ENCODE peak calls at places on chromosomes 2 and 18, in nine cellular contexts. One of them, this sample, is unnamed.

GRCh38 chr2:179195146-179195545 is 69.5 kb downstream of the SESTD1 start:
- DNase-seq in stomach: no peak
- DNase-seq in endodermal cell: no peak
- DNase-seq in gastrocnemius medialis: no peak
- DNase-seq in A549: no peak
- DNase-seq in uterus: no peak
- DNase-seq in prostate gland: no peak
- DNase-seq in IMR-90: no peak
- DNase-seq in tibial nerve: no peak
- DNase-seq in this sample: no peak

GRCh38 chr2:2848198-2848597 is 517.1 kb upstream of the MYT1L start:
- DNase-seq in prostate gland: no peak
- DNase-seq in uterus: no peak
- DNase-seq in tibial nerve: no peak
- DNase-seq in endodermal cell: no peak
- DNase-seq in IMR-90: no peak
- DNase-seq in stomach: no peak
- DNase-seq in A549: no peak
- DNase-seq in gastrocnemius medialis: no peak
- DNase-seq in this sample: no peak

GRCh38 chr2:130755234-130756040 is at the start of gene AMER3:
- DNase-seq in endodermal cell: peak; percentile 91
- DNase-seq in prostate gland: no peak
- DNase-seq in gastrocnemius medialis: no peak
- DNase-seq in A549: no peak
- DNase-seq in uterus: no peak
- DNase-seq in tibial nerve: no peak
- DNase-seq in stomach: no peak
- DNase-seq in IMR-90: no peak
- DNase-seq in this sample: no peak

GRCh38 chr2:75920721-75921551 is 210.2 kb upstream of the GCFC2 start:
- DNase-seq in endodermal cell: no peak
- DNase-seq in stomach: no peak
- DNase-seq in prostate gland: no peak
- DNase-seq in uterus: no peak
- DNase-seq in IMR-90: no peak
- DNase-seq in A549: no peak
- DNase-seq in tibial nerve: no peak
- DNase-seq in gastrocnemius medialis: no peak
- DNase-seq in this sample: no peak

GRCh38 chr18:53115876-53116585 is 776.0 kb downstream of the DCC start:
- DNase-seq in uterus: no peak
- DNase-seq in endodermal cell: no peak
- DNase-seq in stomach: no peak
- DNase-seq in prostate gland: no peak
- DNase-seq in gastrocnemius medialis: no peak
- DNase-seq in tibial nerve: no peak
- DNase-seq in A549: no peak
- DNase-seq in IMR-90: no peak
- DNase-seq in this sample: no peak

GRCh38 chr2:143398701-143399260 is 269.6 kb downstream of the ARHGAP15 start:
- DNase-seq in A549: no peak
- DNase-seq in prostate gland: peak; percentile 10
- DNase-seq in gastrocnemius medialis: no peak
- DNase-seq in IMR-90: no peak
- DNase-seq in stomach: no peak
- DNase-seq in tibial nerve: no peak
- DNase-seq in uterus: no peak
- DNase-seq in endodermal cell: no peak
- DNase-seq in this sample: no peak

GRCh38 chr18:24189007-24189528 is 50.2 kb downstream of the CABYR start:
- DNase-seq in gastrocnemius medialis: no peak
- DNase-seq in IMR-90: peak; percentile 70
- DNase-seq in stomach: no peak
- DNase-seq in endodermal cell: no peak
- DNase-seq in tibial nerve: no peak
- DNase-seq in uterus: no peak
- DNase-seq in A549: no peak
- DNase-seq in prostate gland: no peak
- DNase-seq in this sample: no peak

GRCh38 chr2:237574894-237575868 is 8.8 kb downstream of the PRLH start:
- DNase-seq in tibial nerve: no peak
- DNase-seq in IMR-90: no peak
- DNase-seq in uterus: peak; percentile 60
- DNase-seq in gastrocnemius medialis: no peak
- DNase-seq in prostate gland: peak; percentile 39
- DNase-seq in stomach: peak; percentile 77
- DNase-seq in A549: no peak
- DNase-seq in endodermal cell: no peak
- DNase-seq in this sample: no peak

GRCh38 chr2:4995466-4995865 is 696.7 kb upstream of the SOX11 start:
- DNase-seq in tibial nerve: no peak
- DNase-seq in gastrocnemius medialis: no peak
- DNase-seq in uterus: no peak
- DNase-seq in prostate gland: no peak
- DNase-seq in IMR-90: no peak
- DNase-seq in stomach: no peak
- DNase-seq in A549: no peak
- DNase-seq in endodermal cell: no peak
- DNase-seq in this sample: no peak

GRCh38 chr2:121473502-121473901 is 57.2 kb upstream of the RNU4ATAC start:
- DNase-seq in tibial nerve: no peak
- DNase-seq in endodermal cell: no peak
- DNase-seq in prostate gland: no peak
- DNase-seq in stomach: no peak
- DNase-seq in A549: no peak
- DNase-seq in IMR-90: no peak
- DNase-seq in gastrocnemius medialis: no peak
- DNase-seq in uterus: no peak
- DNase-seq in this sample: no peak

GRCh38 chr2:121470917-121471316 is 59.8 kb upstream of the RNU4ATAC start:
- DNase-seq in uterus: no peak
- DNase-seq in tibial nerve: no peak
- DNase-seq in A549: no peak
- DNase-seq in prostate gland: no peak
- DNase-seq in stomach: no peak
- DNase-seq in IMR-90: no peak
- DNase-seq in endodermal cell: no peak
- DNase-seq in gastrocnemius medialis: no peak
- DNase-seq in this sample: no peak

GRCh38 chr2:121472465-121472993 is 58.2 kb upstream of the RNU4ATAC start:
- DNase-seq in IMR-90: no peak
- DNase-seq in gastrocnemius medialis: no peak
- DNase-seq in stomach: no peak
- DNase-seq in endodermal cell: peak; percentile 58
- DNase-seq in prostate gland: no peak
- DNase-seq in uterus: no peak
- DNase-seq in A549: no peak
- DNase-seq in tibial nerve: no peak
- DNase-seq in this sample: no peak

GRCh38 chr2:121469361-121469760 is 61.3 kb upstream of the RNU4ATAC start:
- DNase-seq in prostate gland: no peak
- DNase-seq in gastrocnemius medialis: no peak
- DNase-seq in A549: no peak
- DNase-seq in stomach: no peak
- DNase-seq in tibial nerve: no peak
- DNase-seq in IMR-90: no peak
- DNase-seq in uterus: no peak
- DNase-seq in endodermal cell: no peak
- DNase-seq in this sample: no peak

DNA sequence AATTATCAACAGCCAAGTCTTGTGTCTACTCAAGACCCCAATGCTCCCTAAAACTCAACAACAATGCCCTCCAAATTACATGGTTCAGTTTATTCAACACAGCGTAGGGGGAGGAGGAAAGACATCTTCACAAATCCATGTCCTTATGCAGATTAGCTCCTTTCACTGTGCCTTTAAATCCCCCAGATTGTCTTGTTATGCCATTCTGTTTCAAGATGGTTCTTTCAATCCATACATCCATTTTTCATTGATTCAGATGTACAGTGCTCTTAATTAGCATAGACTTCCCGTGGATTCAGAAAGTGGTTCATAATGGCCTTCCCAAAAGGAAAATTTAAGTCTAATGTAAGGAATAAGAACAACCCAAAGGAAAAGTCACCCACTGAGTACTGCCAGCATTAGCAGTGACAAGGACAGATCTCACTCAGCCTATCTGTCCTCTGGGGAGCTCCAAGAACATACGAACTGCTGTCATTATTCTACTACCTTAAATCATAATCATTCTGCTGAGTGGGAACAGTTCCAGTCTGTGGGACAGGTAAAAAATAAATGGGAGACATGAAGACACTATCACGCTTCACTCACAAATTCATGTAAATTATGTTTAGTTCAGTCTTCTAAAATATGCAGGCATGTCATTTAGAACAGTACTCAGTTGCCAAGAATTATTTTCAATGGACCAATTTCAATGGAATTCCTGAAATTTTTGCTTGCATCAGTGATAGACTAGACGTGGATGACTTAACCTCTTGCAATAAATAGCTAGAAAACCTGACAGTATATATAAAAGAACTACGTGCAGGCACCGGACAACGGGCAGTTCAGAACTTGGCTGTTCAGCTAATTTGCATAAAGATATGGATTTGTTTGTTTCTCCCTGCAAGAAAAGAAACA is 58.9 kb upstream of the RNU4ATAC start:
- DNase-seq in tibial nerve: no peak
- DNase-seq in prostate gland: no peak
- DNase-seq in A549: no peak
- DNase-seq in gastrocnemius medialis: no peak
- DNase-seq in uterus: no peak
- DNase-seq in stomach: no peak
- DNase-seq in IMR-90: peak; percentile 79
- DNase-seq in endodermal cell: no peak
- DNase-seq in this sample: no peak
- H3K27ac ChIP-seq in tibial nerve: no peak overlapping the region
- H3K27ac ChIP-seq in prostate gland: no peak overlapping the region
- H3K27ac ChIP-seq in A549: no peak overlapping the region
- H3K27ac ChIP-seq in gastrocnemius medialis: no peak overlapping the region
- H3K27ac ChIP-seq in uterus: no peak overlapping the region
- H3K27ac ChIP-seq in stomach: no peak overlapping the region
- H3K27ac ChIP-seq in IMR-90: peak overlapping the region; percentile 68
- H3K27ac ChIP-seq in endodermal cell: peak overlapping the region; percentile 72
- H3K27ac ChIP-seq in this sample: no peak overlapping the region

GRCh38 chr2:209305026-209305425 is 118.8 kb upstream of the MAP2 start:
- DNase-seq in IMR-90: no peak
- DNase-seq in gastrocnemius medialis: no peak
- DNase-seq in prostate gland: no peak
- DNase-seq in tibial nerve: no peak
- DNase-seq in A549: no peak
- DNase-seq in stomach: no peak
- DNase-seq in endodermal cell: no peak
- DNase-seq in uterus: no peak
- DNase-seq in this sample: no peak
- H3K4me3 ChIP-seq in IMR-90: no peak overlapping the region
- H3K4me3 ChIP-seq in gastrocnemius medialis: no peak overlapping the region
- H3K4me3 ChIP-seq in prostate gland: no peak overlapping the region
- H3K4me3 ChIP-seq in tibial nerve: no peak overlapping the region
- H3K4me3 ChIP-seq in A549: no peak overlapping the region
- H3K4me3 ChIP-seq in stomach: no peak overlapping the region
- H3K4me3 ChIP-seq in endodermal cell: no peak overlapping the region
- H3K4me3 ChIP-seq in uterus: no peak overlapping the region
- H3K4me3 ChIP-seq in this sample: no peak overlapping the region

GRCh38 chr2:8544786-8545631 is 136.8 kb upstream of the ID2 start:
- DNase-seq in prostate gland: no peak
- DNase-seq in stomach: peak; percentile 61
- DNase-seq in A549: peak; percentile 43
- DNase-seq in uterus: peak; percentile 84
- DNase-seq in gastrocnemius medialis: peak; percentile 51
- DNase-seq in IMR-90: peak; percentile 93
- DNase-seq in tibial nerve: no peak
- DNase-seq in endodermal cell: peak; percentile 72
- DNase-seq in this sample: peak; percentile 78
- TF ChIP-seq CTCF in prostate gland: no peak
- TF ChIP-seq CTCF in stomach: no peak
- TF ChIP-seq CTCF in A549: peak; percentile 30
- TF ChIP-seq CTCF in uterus: peak; percentile 53
- TF ChIP-seq CTCF in gastrocnemius medialis: no peak
- TF ChIP-seq CTCF in IMR-90: peak; percentile 47
- TF ChIP-seq CTCF in tibial nerve: no peak
- TF ChIP-seq CTCF in endodermal cell: peak; percentile 59
- TF ChIP-seq CTCF in this sample: peak; percentile 42

GRCh38 chr18:75204978-75205759 is 3.8 kb downstream of the PTGR3 start:
- DNase-seq in endodermal cell: peak; percentile 77
- DNase-seq in uterus: no peak
- DNase-seq in prostate gland: no peak
- DNase-seq in stomach: no peak
- DNase-seq in IMR-90: peak; percentile 23
- DNase-seq in A549: no peak
- DNase-seq in gastrocnemius medialis: no peak
- DNase-seq in tibial nerve: no peak
- DNase-seq in this sample: no peak
- H3K27ac ChIP-seq in endodermal cell: no peak overlapping the region
- H3K27ac ChIP-seq in uterus: no peak overlapping the region
- H3K27ac ChIP-seq in prostate gland: peak overlapping the region; percentile 45
- H3K27ac ChIP-seq in stomach: peak overlapping the region; percentile 96
- H3K27ac ChIP-seq in IMR-90: peak overlapping the region; percentile 97
- H3K27ac ChIP-seq in A549: no peak overlapping the region
- H3K27ac ChIP-seq in gastrocnemius medialis: peak overlapping the region; percentile 95
- H3K27ac ChIP-seq in tibial nerve: peak overlapping the region; percentile 97
- H3K27ac ChIP-seq in this sample: peak overlapping the region; percentile 23

GRCh38 chr2:71275939-71276310 is 49.0 kb upstream of the PAIP2B start:
- DNase-seq in A549: no peak
- DNase-seq in gastrocnemius medialis: no peak
- DNase-seq in uterus: no peak
- DNase-seq in tibial nerve: no peak
- DNase-seq in stomach: no peak
- DNase-seq in endodermal cell: no peak
- DNase-seq in IMR-90: no peak
- DNase-seq in prostate gland: no peak
- DNase-seq in this sample: no peak
- H3K4me3 ChIP-seq in A549: peak overlapping the region; percentile 50
- H3K4me3 ChIP-seq in gastrocnemius medialis: peak overlapping the region; percentile 67
- H3K4me3 ChIP-seq in uterus: no peak overlapping the region
- H3K4me3 ChIP-seq in tibial nerve: peak overlapping the region; percentile 85
- H3K4me3 ChIP-seq in stomach: peak overlapping the region; percentile 49
- H3K4me3 ChIP-seq in endodermal cell: peak overlapping the region; percentile 83
- H3K4me3 ChIP-seq in IMR-90: no peak overlapping the region
- H3K4me3 ChIP-seq in prostate gland: peak overlapping the region; percentile 27
- H3K4me3 ChIP-seq in this sample: peak overlapping the region; percentile 57

This sample was measured in Peyer's patch.